ENCODE peak calls at places on chromosomes 2 and 18, in ten cellular contexts. R is LHCN-M2; T is ACHN; C is CD8-positive, alpha-beta memory T cell; E is tibial artery; H is LNCaP clone FGC; A is HTR-8/SVneo; J is RKO; K is putamen; S is endothelial cell of umbilical vein. V is an unnamed sample.

GRCh38 chr2:240506406-240507059 is 51.3 kb downstream of the ANKMY1 start:
- DNase-seq in T (no peak), S (no peak), J (no peak), E (no peak), C (no peak), A (no peak), K (no peak), H (no peak), R (no peak), V (no peak)

GRCh38 chr2:240401781-240402551 is 33.5 kb upstream of the GPC1 start:
- DNase-seq in S (no peak), C (no peak), E (peak; percentile 37), K (no peak), J (no peak), R (no peak), A (no peak), H (no peak), T (no peak), V (no peak)

GRCh38 chr18:66342577-66342976 is 261.3 kb downstream of the CDH19 start:
- DNase-seq in H (no peak), R (no peak), K (no peak), E (no peak), C (no peak), J (no peak), A (no peak), S (no peak), T (no peak), V (no peak)

GRCh38 chr2:20916604-20917286 is 93.8 kb upstream of the LDAH start:
- DNase-seq in S (peak; percentile 20), H (no peak), K (no peak), R (peak; percentile 13), T (peak; percentile 75), E (no peak), A (peak; percentile 45), J (peak; percentile 9), C (no peak), V (no peak)

GRCh38 chr18:11970466-11971220 is 10.7 kb upstream of the IMPA2 start:
- DNase-seq in S (no peak), R (no peak), T (no peak), C (no peak), K (no peak), J (no peak), E (no peak), A (no peak), H (no peak), V (no peak)

GRCh38 chr2:137254081-137254480 is 488.7 kb downstream of the THSD7B start:
- DNase-seq in R (no peak), H (no peak), S (no peak), E (no peak), A (no peak), J (no peak), T (no peak), K (no peak), C (no peak), V (no peak)

GRCh38 chr2:213934560-213934959 is 476.3 kb upstream of the VWC2L start:
- DNase-seq in S (peak; percentile 42), J (peak; percentile 15), T (peak; percentile 37), C (peak; percentile 2), A (no peak), H (no peak), R (no peak), E (no peak), K (no peak), V (peak; percentile 11)

GRCh38 chr2:216695401-216695821 is at the start of gene IGFBP5:
- DNase-seq in S (peak; percentile 11), R (peak; percentile 68), C (no peak), A (peak; percentile 54), T (no peak), E (peak; percentile 96), J (no peak), K (peak; percentile 71), H (no peak), V (no peak)

GRCh38 chr2:199100326-199101110 is 357.2 kb downstream of the SATB2 start:
- DNase-seq in R (peak; percentile 71), J (no peak), E (no peak), C (no peak), A (no peak), H (no peak), K (no peak), T (no peak), S (no peak), V (no peak)

GRCh38 chr2:152380261-152381055 is 45.5 kb downstream of the FMNL2 start:
- DNase-seq in R (no peak), E (no peak), C (no peak), K (no peak), S (no peak), A (no peak), J (no peak), T (no peak), H (no peak), V (no peak)

GRCh38 chr2:167596072-167596471 is 651.3 kb downstream of the STK39 start:
- DNase-seq in E (no peak), A (no peak), C (no peak), H (no peak), J (peak; percentile 1), T (no peak), K (no peak), S (no peak), R (no peak), V (no peak)